ENCODE peak calls at places on chromosomes 1 and 21, in eight cellular contexts. One of them, this sample, is unnamed.

GRCh38 chr21:46216132-46216747 is 12.3 kb downstream of the LSS start:
- DNase-seq in testis: no peak
- DNase-seq in GM20000: no peak
- DNase-seq in progenitor cell of endocrine pancreas: no peak
- DNase-seq in WERI-Rb-1: no peak
- DNase-seq in fibroblast of villous mesenchyme: no peak
- DNase-seq in heart left ventricle: no peak
- DNase-seq in tibial nerve: no peak
- DNase-seq in this sample: peak

GRCh38 chr1:44405041-44405803 is at the start of gene RNF220:
- DNase-seq in testis: peak
- DNase-seq in GM20000: peak
- DNase-seq in progenitor cell of endocrine pancreas: peak
- DNase-seq in WERI-Rb-1: peak
- DNase-seq in fibroblast of villous mesenchyme: peak
- DNase-seq in heart left ventricle: peak
- DNase-seq in tibial nerve: no peak
- DNase-seq in this sample: no peak

GRCh38 chr1:31926846-31927660 is 11.1 kb downstream of the PTP4A2 start:
- DNase-seq in testis: no peak
- DNase-seq in GM20000: no peak
- DNase-seq in progenitor cell of endocrine pancreas: no peak
- DNase-seq in WERI-Rb-1: no peak
- DNase-seq in fibroblast of villous mesenchyme: no peak
- DNase-seq in heart left ventricle: no peak
- DNase-seq in tibial nerve: no peak
- DNase-seq in this sample: no peak

GRCh38 chr1:3060112-3060511 is 8.9 kb upstream of the PRDM16 start:
- DNase-seq in testis: no peak
- DNase-seq in GM20000: no peak
- DNase-seq in progenitor cell of endocrine pancreas: no peak
- DNase-seq in WERI-Rb-1: no peak
- DNase-seq in fibroblast of villous mesenchyme: no peak
- DNase-seq in heart left ventricle: no peak
- DNase-seq in tibial nerve: no peak
- DNase-seq in this sample: peak

GRCh38 chr1:58905628-58906256 is 121.9 kb upstream of the JUN start:
- DNase-seq in testis: no peak
- DNase-seq in GM20000: no peak
- DNase-seq in progenitor cell of endocrine pancreas: no peak
- DNase-seq in WERI-Rb-1: no peak
- DNase-seq in fibroblast of villous mesenchyme: no peak
- DNase-seq in heart left ventricle: no peak
- DNase-seq in tibial nerve: no peak
- DNase-seq in this sample: no peak

GRCh38 chr1:93450331-93450730 is 2.4 kb downstream of the FNBP1L start:
- DNase-seq in testis: no peak
- DNase-seq in GM20000: no peak
- DNase-seq in progenitor cell of endocrine pancreas: no peak
- DNase-seq in WERI-Rb-1: no peak
- DNase-seq in fibroblast of villous mesenchyme: no peak
- DNase-seq in heart left ventricle: no peak
- DNase-seq in tibial nerve: no peak
- DNase-seq in this sample: no peak

GRCh38 chr1:61445269-61445825 is 279.6 kb downstream of the TM2D1 start:
- DNase-seq in testis: no peak
- DNase-seq in GM20000: no peak
- DNase-seq in progenitor cell of endocrine pancreas: no peak
- DNase-seq in WERI-Rb-1: no peak
- DNase-seq in fibroblast of villous mesenchyme: no peak
- DNase-seq in heart left ventricle: no peak
- DNase-seq in tibial nerve: no peak
- DNase-seq in this sample: no peak

GRCh38 chr1:19222573-19222972 is 12.5 kb upstream of the UBR4 start:
- DNase-seq in testis: no peak
- DNase-seq in GM20000: no peak
- DNase-seq in progenitor cell of endocrine pancreas: no peak
- DNase-seq in WERI-Rb-1: no peak
- DNase-seq in fibroblast of villous mesenchyme: no peak
- DNase-seq in heart left ventricle: no peak
- DNase-seq in tibial nerve: no peak
- DNase-seq in this sample: no peak

GRCh38 chr1:180615493-180616290 is 16.1 kb upstream of the XPR1 start:
- DNase-seq in testis: no peak
- DNase-seq in GM20000: no peak
- DNase-seq in progenitor cell of endocrine pancreas: no peak
- DNase-seq in WERI-Rb-1: no peak
- DNase-seq in fibroblast of villous mesenchyme: no peak
- DNase-seq in heart left ventricle: no peak
- DNase-seq in tibial nerve: no peak
- DNase-seq in this sample: no peak

GRCh38 chr1:155106862-155107261 is 20.8 kb upstream of the EFNA1 start:
- DNase-seq in testis: no peak
- DNase-seq in GM20000: no peak
- DNase-seq in progenitor cell of endocrine pancreas: no peak
- DNase-seq in WERI-Rb-1: no peak
- DNase-seq in fibroblast of villous mesenchyme: no peak
- DNase-seq in heart left ventricle: no peak
- DNase-seq in tibial nerve: no peak
- DNase-seq in this sample: no peak

GRCh38 chr21:34073749-34074282 is 438 bp downstream of the MRPS6 start:
- DNase-seq in testis: peak
- DNase-seq in GM20000: peak
- DNase-seq in progenitor cell of endocrine pancreas: peak
- DNase-seq in WERI-Rb-1: no peak
- DNase-seq in fibroblast of villous mesenchyme: no peak
- DNase-seq in heart left ventricle: peak
- DNase-seq in tibial nerve: no peak
- DNase-seq in this sample: no peak

GRCh38 chr1:43048601-43049011 is 89.9 kb upstream of the SLC2A1 start:
- DNase-seq in testis: no peak
- DNase-seq in GM20000: no peak
- DNase-seq in progenitor cell of endocrine pancreas: no peak
- DNase-seq in WERI-Rb-1: peak
- DNase-seq in fibroblast of villous mesenchyme: peak
- DNase-seq in heart left ventricle: no peak
- DNase-seq in tibial nerve: no peak
- DNase-seq in this sample: no peak

DNA sequence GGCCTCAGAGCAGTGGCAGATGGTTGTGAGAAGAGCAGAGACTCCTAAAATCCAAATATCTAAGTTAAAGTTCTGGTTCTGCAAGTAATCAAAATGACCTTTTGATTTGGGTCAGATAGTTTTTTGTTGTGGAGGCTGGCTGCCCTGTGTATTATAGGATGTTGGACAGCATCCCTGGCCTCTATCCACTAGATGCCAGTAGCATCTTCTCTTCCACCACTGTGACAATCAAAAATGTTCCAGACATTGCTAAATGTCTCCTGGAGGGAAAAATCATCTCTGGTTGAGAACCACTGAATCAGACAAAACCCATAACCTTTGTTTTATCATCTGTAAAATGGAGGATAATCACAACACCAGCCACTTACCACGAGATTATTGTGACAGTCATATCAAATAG is 5.9 kb upstream of the DPT start:
- DNase-seq in testis: peak
- DNase-seq in GM20000: no peak
- DNase-seq in progenitor cell of endocrine pancreas: no peak
- DNase-seq in WERI-Rb-1: no peak
- DNase-seq in fibroblast of villous mesenchyme: no peak
- DNase-seq in heart left ventricle: no peak
- DNase-seq in tibial nerve: no peak
- DNase-seq in this sample: no peak
- TF ChIP-seq CTCF in testis: no peak
- TF ChIP-seq CTCF in GM20000: no peak
- TF ChIP-seq CTCF in progenitor cell of endocrine pancreas: no peak
- TF ChIP-seq CTCF in WERI-Rb-1: no peak
- TF ChIP-seq CTCF in fibroblast of villous mesenchyme: no peak
- TF ChIP-seq CTCF in heart left ventricle: peak
- TF ChIP-seq CTCF in tibial nerve: no peak
- TF ChIP-seq CTCF in this sample: no peak

GRCh38 chr1:70436617-70437236 is 25.7 kb downstream of the CTH start:
- DNase-seq in testis: peak
- DNase-seq in GM20000: no peak
- DNase-seq in progenitor cell of endocrine pancreas: no peak
- DNase-seq in WERI-Rb-1: no peak
- DNase-seq in fibroblast of villous mesenchyme: peak
- DNase-seq in heart left ventricle: no peak
- DNase-seq in tibial nerve: no peak
- DNase-seq in this sample: no peak
- TF ChIP-seq CTCF in testis: peak
- TF ChIP-seq CTCF in GM20000: no peak
- TF ChIP-seq CTCF in progenitor cell of endocrine pancreas: peak
- TF ChIP-seq CTCF in WERI-Rb-1: peak
- TF ChIP-seq CTCF in fibroblast of villous mesenchyme: peak
- TF ChIP-seq CTCF in heart left ventricle: peak
- TF ChIP-seq CTCF in tibial nerve: no peak
- TF ChIP-seq CTCF in this sample: no peak

GRCh38 chr1:42038261-42038660 is 114.9 kb upstream of the GUCA2B start:
- DNase-seq in testis: no peak
- DNase-seq in GM20000: no peak
- DNase-seq in progenitor cell of endocrine pancreas: no peak
- DNase-seq in WERI-Rb-1: no peak
- DNase-seq in fibroblast of villous mesenchyme: no peak
- DNase-seq in heart left ventricle: no peak
- DNase-seq in tibial nerve: no peak
- DNase-seq in this sample: no peak

GRCh38 chr1:42035830-42036604 is 117.2 kb upstream of the GUCA2B start:
- DNase-seq in testis: peak
- DNase-seq in GM20000: peak
- DNase-seq in progenitor cell of endocrine pancreas: peak
- DNase-seq in WERI-Rb-1: peak
- DNase-seq in fibroblast of villous mesenchyme: peak
- DNase-seq in heart left ventricle: peak
- DNase-seq in tibial nerve: peak
- DNase-seq in this sample: peak

GRCh38 chr1:42037586-42037985 is 115.6 kb upstream of the GUCA2B start:
- DNase-seq in testis: no peak
- DNase-seq in GM20000: no peak
- DNase-seq in progenitor cell of endocrine pancreas: no peak
- DNase-seq in WERI-Rb-1: no peak
- DNase-seq in fibroblast of villous mesenchyme: no peak
- DNase-seq in heart left ventricle: no peak
- DNase-seq in tibial nerve: no peak
- DNase-seq in this sample: no peak

GRCh38 chr1:42040159-42040558 is 113.1 kb upstream of the GUCA2B start:
- DNase-seq in testis: no peak
- DNase-seq in GM20000: no peak
- DNase-seq in progenitor cell of endocrine pancreas: no peak
- DNase-seq in WERI-Rb-1: no peak
- DNase-seq in fibroblast of villous mesenchyme: no peak
- DNase-seq in heart left ventricle: no peak
- DNase-seq in tibial nerve: no peak
- DNase-seq in this sample: no peak

DNA sequence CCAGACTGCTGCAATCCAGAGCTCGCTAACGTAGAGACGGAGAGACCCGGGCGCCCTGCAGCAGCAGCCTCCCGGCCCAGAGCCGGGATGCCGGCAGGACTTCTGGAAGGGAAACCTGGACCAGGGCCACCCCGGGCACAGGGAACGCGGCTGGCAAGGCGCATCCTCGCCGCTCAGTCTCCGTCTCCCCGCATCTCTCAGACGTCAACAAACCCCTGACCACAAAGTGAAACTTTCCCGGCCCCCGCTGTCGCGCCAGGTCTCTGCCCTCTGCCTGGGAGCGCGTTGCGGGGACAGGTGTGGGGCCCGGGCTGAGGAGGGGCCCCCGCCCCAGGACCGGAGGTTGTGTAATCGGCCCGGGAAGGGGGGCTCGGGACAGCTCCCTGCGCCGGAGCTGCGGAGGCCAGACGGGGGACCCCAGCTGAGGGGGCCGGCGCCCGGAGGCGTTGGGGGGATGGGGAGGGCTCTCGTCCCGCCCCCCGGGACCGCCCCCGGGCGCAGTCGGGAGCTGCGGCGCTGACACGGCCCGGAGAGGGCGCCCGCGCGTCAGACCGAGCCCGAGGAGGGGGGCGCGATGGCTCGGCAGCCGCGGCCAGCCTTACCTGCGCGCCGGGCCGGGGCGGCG is 116.6 kb upstream of the HIVEP3 start:
- DNase-seq in testis: peak
- DNase-seq in GM20000: peak
- DNase-seq in progenitor cell of endocrine pancreas: no peak
- DNase-seq in WERI-Rb-1: peak
- DNase-seq in fibroblast of villous mesenchyme: peak
- DNase-seq in heart left ventricle: peak
- DNase-seq in tibial nerve: peak
- DNase-seq in this sample: no peak
- TF ChIP-seq CTCF in testis: no peak
- TF ChIP-seq CTCF in GM20000: peak
- TF ChIP-seq CTCF in progenitor cell of endocrine pancreas: peak
- TF ChIP-seq CTCF in WERI-Rb-1: peak
- TF ChIP-seq CTCF in fibroblast of villous mesenchyme: peak
- TF ChIP-seq CTCF in heart left ventricle: peak
- TF ChIP-seq CTCF in tibial nerve: peak
- TF ChIP-seq CTCF in this sample: no peak

GRCh38 chr1:202244841-202245261 is 51.3 kb downstream of the LGR6 start:
- DNase-seq in testis: no peak
- DNase-seq in GM20000: no peak
- DNase-seq in progenitor cell of endocrine pancreas: no peak
- DNase-seq in WERI-Rb-1: peak
- DNase-seq in fibroblast of villous mesenchyme: no peak
- DNase-seq in heart left ventricle: no peak
- DNase-seq in tibial nerve: no peak
- DNase-seq in this sample: no peak

GRCh38 chr1:202245391-202245790 is 51.8 kb downstream of the LGR6 start:
- DNase-seq in testis: no peak
- DNase-seq in GM20000: no peak
- DNase-seq in progenitor cell of endocrine pancreas: no peak
- DNase-seq in WERI-Rb-1: peak
- DNase-seq in fibroblast of villous mesenchyme: no peak
- DNase-seq in heart left ventricle: no peak
- DNase-seq in tibial nerve: no peak
- DNase-seq in this sample: no peak

GRCh38 chr1:202247837-202248795 is 54.5 kb downstream of the LGR6 start:
- DNase-seq in testis: no peak
- DNase-seq in GM20000: no peak
- DNase-seq in progenitor cell of endocrine pancreas: no peak
- DNase-seq in WERI-Rb-1: peak
- DNase-seq in fibroblast of villous mesenchyme: no peak
- DNase-seq in heart left ventricle: no peak
- DNase-seq in tibial nerve: no peak
- DNase-seq in this sample: no peak

GRCh38 chr1:202248861-202249260 is 55.3 kb downstream of the LGR6 start:
- DNase-seq in testis: no peak
- DNase-seq in GM20000: no peak
- DNase-seq in progenitor cell of endocrine pancreas: no peak
- DNase-seq in WERI-Rb-1: peak
- DNase-seq in fibroblast of villous mesenchyme: no peak
- DNase-seq in heart left ventricle: no peak
- DNase-seq in tibial nerve: no peak
- DNase-seq in this sample: no peak

DNA sequence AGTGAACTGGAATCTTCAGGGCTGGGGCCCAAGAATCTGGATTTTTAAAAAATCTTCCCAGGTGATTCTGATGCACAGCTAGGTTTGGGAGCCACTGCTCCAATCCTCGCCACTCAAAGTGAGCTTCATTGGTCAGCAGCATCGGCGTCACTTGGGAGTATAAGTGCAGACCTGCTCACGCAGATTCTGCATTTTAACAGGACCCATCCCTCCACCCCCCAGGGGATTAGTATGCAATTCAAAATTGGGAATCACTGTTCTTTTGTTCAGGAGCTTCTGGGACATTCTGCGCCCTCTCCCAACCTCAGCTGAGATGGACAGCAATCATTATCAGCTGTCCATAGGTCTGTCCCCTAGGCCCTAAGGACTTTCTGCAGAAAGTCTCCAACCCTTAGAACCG is 53.5 kb downstream of the LGR6 start:
- DNase-seq in testis: no peak
- DNase-seq in GM20000: no peak
- DNase-seq in progenitor cell of endocrine pancreas: no peak
- DNase-seq in WERI-Rb-1: peak
- DNase-seq in fibroblast of villous mesenchyme: no peak
- DNase-seq in heart left ventricle: no peak
- DNase-seq in tibial nerve: no peak
- DNase-seq in this sample: no peak
- TF ChIP-seq CTCF in testis: no peak
- TF ChIP-seq CTCF in GM20000: no peak
- TF ChIP-seq CTCF in progenitor cell of endocrine pancreas: no peak
- TF ChIP-seq CTCF in WERI-Rb-1: no peak
- TF ChIP-seq CTCF in fibroblast of villous mesenchyme: no peak
- TF ChIP-seq CTCF in heart left ventricle: no peak
- TF ChIP-seq CTCF in tibial nerve: no peak
- TF ChIP-seq CTCF in this sample: no peak